ENCODE peak calls at places on chromosomes 3 and 15, in four cellular contexts. One of them, this sample, is unnamed.

GRCh38 chr15:39631357-39631756 is 50.5 kb downstream of the THBS1 start:
- DNase-seq in Peyer's patch: no peak
- DNase-seq in posterior cingulate gyrus: no peak
- DNase-seq in activated T-cell treated with anti-CD3 and anti-CD28 coated beads for 1 hour: no peak
- DNase-seq in this sample: no peak

GRCh38 chr15:68644996-68645395 is 66.2 kb downstream of the CORO2B start:
- DNase-seq in Peyer's patch: no peak
- DNase-seq in posterior cingulate gyrus: no peak
- DNase-seq in activated T-cell treated with anti-CD3 and anti-CD28 coated beads for 1 hour: no peak
- DNase-seq in this sample: no peak

GRCh38 chr3:187976361-187976900 is 177.5 kb upstream of the LPP start:
- DNase-seq in activated T-cell treated with anti-CD3 and anti-CD28 coated beads for 1 hour: no peak
- DNase-seq in Peyer's patch: no peak
- DNase-seq in posterior cingulate gyrus: no peak
- DNase-seq in this sample: no peak

GRCh38 chr3:132788299-132788698 is 66.1 kb upstream of the NPHP3 start:
- DNase-seq in activated T-cell treated with anti-CD3 and anti-CD28 coated beads for 1 hour: no peak
- DNase-seq in Peyer's patch: no peak
- DNase-seq in posterior cingulate gyrus: no peak
- DNase-seq in this sample: no peak

GRCh38 chr3:123713211-123713610 is 128.4 kb upstream of the HACD2 start:
- DNase-seq in Peyer's patch: no peak
- DNase-seq in activated T-cell treated with anti-CD3 and anti-CD28 coated beads for 1 hour: no peak
- DNase-seq in posterior cingulate gyrus: no peak
- DNase-seq in this sample: no peak

GRCh38 chr3:160756907-160757623 is 1.0 kb downstream of the PPM1L start:
- DNase-seq in posterior cingulate gyrus: peak
- DNase-seq in activated T-cell treated with anti-CD3 and anti-CD28 coated beads for 1 hour: no peak
- DNase-seq in Peyer's patch: peak
- DNase-seq in this sample: peak

GRCh38 chr15:44101944-44102343 is 93.1 kb downstream of the FRMD5 start:
- DNase-seq in activated T-cell treated with anti-CD3 and anti-CD28 coated beads for 1 hour: no peak
- DNase-seq in posterior cingulate gyrus: no peak
- DNase-seq in Peyer's patch: no peak
- DNase-seq in this sample: no peak

GRCh38 chr3:77605865-77606264 is 566.0 kb downstream of the ROBO2 start:
- DNase-seq in Peyer's patch: no peak
- DNase-seq in activated T-cell treated with anti-CD3 and anti-CD28 coated beads for 1 hour: no peak
- DNase-seq in posterior cingulate gyrus: no peak
- DNase-seq in this sample: no peak

GRCh38 chr3:149736180-149737100 is 15.8 kb downstream of the COMMD2 start:
- DNase-seq in Peyer's patch: no peak
- DNase-seq in activated T-cell treated with anti-CD3 and anti-CD28 coated beads for 1 hour: no peak
- DNase-seq in posterior cingulate gyrus: no peak
- DNase-seq in this sample: no peak

GRCh38 chr15:57706405-57707209 is at the start of gene POLR2M:
- DNase-seq in Peyer's patch: peak
- DNase-seq in activated T-cell treated with anti-CD3 and anti-CD28 coated beads for 1 hour: peak
- DNase-seq in posterior cingulate gyrus: peak
- DNase-seq in this sample: peak

GRCh38 chr3:193030276-193030675 is 112.6 kb upstream of the MB21D2 start:
- DNase-seq in activated T-cell treated with anti-CD3 and anti-CD28 coated beads for 1 hour: no peak
- DNase-seq in Peyer's patch: no peak
- DNase-seq in posterior cingulate gyrus: no peak
- DNase-seq in this sample: no peak

GRCh38 chr3:142151828-142152227 is 2.5 kb upstream of the TFDP2 start:
- DNase-seq in activated T-cell treated with anti-CD3 and anti-CD28 coated beads for 1 hour: no peak
- DNase-seq in posterior cingulate gyrus: no peak
- DNase-seq in Peyer's patch: no peak
- DNase-seq in this sample: no peak

GRCh38 chr3:190446492-190447301 is 3.0 kb downstream of the TMEM207 start:
- DNase-seq in posterior cingulate gyrus: no peak
- DNase-seq in activated T-cell treated with anti-CD3 and anti-CD28 coated beads for 1 hour: no peak
- DNase-seq in Peyer's patch: no peak
- DNase-seq in this sample: no peak